ENCODE peak calls at places on chromosomes 7 and 10, in five cellular contexts. One of them, this sample, is unnamed.

GRCh38 chr7:107879400-107880035 is 11.5 kb upstream of the DLD start:
- DNase-seq in fibroblast of lung: peak
- DNase-seq in tibial nerve: peak
- DNase-seq in endothelial cell of umbilical vein: peak
- DNase-seq in brain microvascular endothelial cell: peak
- DNase-seq in this sample: peak

GRCh38 chr7:129952164-129952652 is 552 bp downstream of the UBE2H start:
- DNase-seq in endothelial cell of umbilical vein: peak
- DNase-seq in tibial nerve: no peak
- DNase-seq in brain microvascular endothelial cell: no peak
- DNase-seq in fibroblast of lung: no peak
- DNase-seq in this sample: peak

GRCh38 chr7:87505557-87506242 is 30.2 kb upstream of the ABCB4 start:
- DNase-seq in tibial nerve: no peak
- DNase-seq in endothelial cell of umbilical vein: no peak
- DNase-seq in fibroblast of lung: no peak
- DNase-seq in brain microvascular endothelial cell: no peak
- DNase-seq in this sample: no peak

GRCh38 chr7:33883566-33883965 is 21.8 kb upstream of the BMPER start:
- DNase-seq in tibial nerve: no peak
- DNase-seq in fibroblast of lung: no peak
- DNase-seq in endothelial cell of umbilical vein: peak
- DNase-seq in brain microvascular endothelial cell: no peak
- DNase-seq in this sample: no peak

GRCh38 chr10:3090914-3091313 is 23.6 kb downstream of the PFKP start:
- DNase-seq in fibroblast of lung: peak
- DNase-seq in tibial nerve: no peak
- DNase-seq in brain microvascular endothelial cell: no peak
- DNase-seq in endothelial cell of umbilical vein: peak
- DNase-seq in this sample: no peak

GRCh38 chr7:99000904-99001442 is 122.6 kb downstream of the TRRAP start:
- DNase-seq in endothelial cell of umbilical vein: no peak
- DNase-seq in fibroblast of lung: peak
- DNase-seq in brain microvascular endothelial cell: no peak
- DNase-seq in tibial nerve: no peak
- DNase-seq in this sample: no peak

GRCh38 chr10:116770281-116770680 is 27.9 kb upstream of the HSPA12A start:
- DNase-seq in tibial nerve: no peak
- DNase-seq in brain microvascular endothelial cell: no peak
- DNase-seq in endothelial cell of umbilical vein: no peak
- DNase-seq in fibroblast of lung: no peak
- DNase-seq in this sample: no peak

GRCh38 chr7:142301923-142302550 is 44.2 kb upstream of the PRSS58 start:
- DNase-seq in tibial nerve: no peak
- DNase-seq in endothelial cell of umbilical vein: no peak
- DNase-seq in fibroblast of lung: peak
- DNase-seq in brain microvascular endothelial cell: no peak
- DNase-seq in this sample: peak

GRCh38 chr10:67629461-67629971 is 66.5 kb downstream of the CTNNA3 start:
- DNase-seq in endothelial cell of umbilical vein: peak
- DNase-seq in tibial nerve: no peak
- DNase-seq in fibroblast of lung: peak
- DNase-seq in brain microvascular endothelial cell: peak
- DNase-seq in this sample: no peak

GRCh38 chr7:7183061-7183832 is 903 bp downstream of the C1GALT1 start:
- DNase-seq in tibial nerve: no peak
- DNase-seq in endothelial cell of umbilical vein: peak
- DNase-seq in brain microvascular endothelial cell: peak
- DNase-seq in fibroblast of lung: peak
- DNase-seq in this sample: peak

GRCh38 chr10:85317827-85318226 is 989.4 kb downstream of the CCSER2 start:
- DNase-seq in endothelial cell of umbilical vein: no peak
- DNase-seq in brain microvascular endothelial cell: no peak
- DNase-seq in tibial nerve: no peak
- DNase-seq in fibroblast of lung: no peak
- DNase-seq in this sample: no peak

GRCh38 chr7:137976700-137977099 is 25.2 kb downstream of the CREB3L2 start:
- DNase-seq in tibial nerve: no peak
- DNase-seq in brain microvascular endothelial cell: no peak
- DNase-seq in fibroblast of lung: no peak
- DNase-seq in endothelial cell of umbilical vein: no peak
- DNase-seq in this sample: no peak

GRCh38 chr10:5480162-5480931 is 19.0 kb downstream of the CALML5 start:
- DNase-seq in fibroblast of lung: no peak
- DNase-seq in endothelial cell of umbilical vein: no peak
- DNase-seq in tibial nerve: no peak
- DNase-seq in brain microvascular endothelial cell: no peak
- DNase-seq in this sample: no peak

GRCh38 chr7:80411621-80412020 is 100.2 kb downstream of the GNAT3 start:
- DNase-seq in fibroblast of lung: no peak
- DNase-seq in tibial nerve: no peak
- DNase-seq in brain microvascular endothelial cell: no peak
- DNase-seq in endothelial cell of umbilical vein: no peak
- DNase-seq in this sample: no peak

GRCh38 chr7:4682621-4683042 is 537 bp downstream of the FOXK1 start:
- DNase-seq in brain microvascular endothelial cell: no peak
- DNase-seq in fibroblast of lung: peak
- DNase-seq in endothelial cell of umbilical vein: peak
- DNase-seq in tibial nerve: no peak
- DNase-seq in this sample: peak

GRCh38 chr7:136709876-136710275 is 158.6 kb upstream of the CHRM2 start:
- DNase-seq in brain microvascular endothelial cell: no peak
- DNase-seq in fibroblast of lung: no peak
- DNase-seq in endothelial cell of umbilical vein: no peak
- DNase-seq in tibial nerve: no peak
- DNase-seq in this sample: no peak

GRCh38 chr10:22683995-22684305 is 30.4 kb downstream of the PIP4K2A start:
- DNase-seq in tibial nerve: no peak
- DNase-seq in fibroblast of lung: no peak
- DNase-seq in endothelial cell of umbilical vein: no peak
- DNase-seq in brain microvascular endothelial cell: no peak
- DNase-seq in this sample: no peak

GRCh38 chr10:131134001-131134576 is 177.4 kb downstream of the TCERG1L start:
- DNase-seq in brain microvascular endothelial cell: no peak
- DNase-seq in endothelial cell of umbilical vein: no peak
- DNase-seq in tibial nerve: no peak
- DNase-seq in fibroblast of lung: no peak
- DNase-seq in this sample: no peak

GRCh38 chr7:99267530-99268360 is 4.9 kb upstream of the MYH16 start:
- DNase-seq in tibial nerve: no peak
- DNase-seq in fibroblast of lung: peak
- DNase-seq in brain microvascular endothelial cell: peak
- DNase-seq in endothelial cell of umbilical vein: peak
- DNase-seq in this sample: no peak

GRCh38 chr7:16675277-16675676 is 29.3 kb downstream of the BZW2 start:
- DNase-seq in tibial nerve: no peak
- DNase-seq in brain microvascular endothelial cell: no peak
- DNase-seq in endothelial cell of umbilical vein: no peak
- DNase-seq in fibroblast of lung: no peak
- DNase-seq in this sample: no peak

GRCh38 chr10:64648915-64649314 is 1127.7 kb downstream of the REEP3 start:
- DNase-seq in endothelial cell of umbilical vein: no peak
- DNase-seq in tibial nerve: peak
- DNase-seq in fibroblast of lung: no peak
- DNase-seq in brain microvascular endothelial cell: no peak
- DNase-seq in this sample: no peak

GRCh38 chr7:105387621-105388372 is 924 bp downstream of the SRPK2 start:
- DNase-seq in brain microvascular endothelial cell: peak
- DNase-seq in tibial nerve: peak
- DNase-seq in endothelial cell of umbilical vein: peak
- DNase-seq in fibroblast of lung: peak
- DNase-seq in this sample: peak

GRCh38 chr10:70566515-70567290 is 35.8 kb downstream of the PRF1 start:
- DNase-seq in endothelial cell of umbilical vein: no peak
- DNase-seq in tibial nerve: no peak
- DNase-seq in brain microvascular endothelial cell: no peak
- DNase-seq in fibroblast of lung: no peak
- DNase-seq in this sample: no peak

GRCh38 chr10:70564113-70564725 is 38.3 kb downstream of the PRF1 start:
- DNase-seq in fibroblast of lung: no peak
- DNase-seq in tibial nerve: no peak
- DNase-seq in brain microvascular endothelial cell: no peak
- DNase-seq in endothelial cell of umbilical vein: no peak
- DNase-seq in this sample: no peak

GRCh38 chr10:70563230-70563629 is 39.3 kb downstream of the PRF1 start:
- DNase-seq in brain microvascular endothelial cell: no peak
- DNase-seq in tibial nerve: no peak
- DNase-seq in endothelial cell of umbilical vein: no peak
- DNase-seq in fibroblast of lung: no peak
- DNase-seq in this sample: no peak

GRCh38 chr10:70565556-70566514 is 36.7 kb downstream of the PRF1 start:
- DNase-seq in tibial nerve: no peak
- DNase-seq in endothelial cell of umbilical vein: no peak
- DNase-seq in brain microvascular endothelial cell: no peak
- DNase-seq in fibroblast of lung: no peak
- DNase-seq in this sample: no peak

DNA sequence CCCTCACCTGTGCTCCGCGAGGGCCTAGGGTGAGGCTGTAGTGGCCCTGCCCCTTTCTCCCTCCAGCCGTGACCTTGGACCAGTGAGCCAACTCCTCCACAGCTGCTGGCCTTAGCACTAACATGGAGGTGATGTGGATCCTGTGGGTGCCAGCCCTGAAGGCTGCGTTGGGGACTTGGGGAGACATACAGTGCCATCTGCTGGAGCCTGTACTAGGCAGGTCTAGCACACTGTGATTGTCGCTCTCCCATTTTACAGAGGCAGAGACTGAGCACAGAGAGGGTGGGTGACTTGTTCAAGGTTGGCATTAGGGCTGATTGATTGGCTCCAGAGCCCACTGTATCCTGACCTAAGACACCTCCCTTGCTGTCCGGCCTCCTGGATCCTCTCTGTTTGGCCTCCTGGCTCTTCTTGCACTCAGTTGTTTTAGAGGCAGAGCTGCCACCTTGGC is 37.6 kb downstream of the PRF1 start:
- DNase-seq in endothelial cell of umbilical vein: no peak
- DNase-seq in fibroblast of lung: no peak
- DNase-seq in tibial nerve: no peak
- DNase-seq in brain microvascular endothelial cell: no peak
- DNase-seq in this sample: no peak
- TF ChIP-seq CTCF in endothelial cell of umbilical vein: no peak
- TF ChIP-seq CTCF in fibroblast of lung: no peak
- TF ChIP-seq CTCF in tibial nerve: no peak
- TF ChIP-seq CTCF in brain microvascular endothelial cell: peak
- TF ChIP-seq CTCF in this sample: peak

DNA sequence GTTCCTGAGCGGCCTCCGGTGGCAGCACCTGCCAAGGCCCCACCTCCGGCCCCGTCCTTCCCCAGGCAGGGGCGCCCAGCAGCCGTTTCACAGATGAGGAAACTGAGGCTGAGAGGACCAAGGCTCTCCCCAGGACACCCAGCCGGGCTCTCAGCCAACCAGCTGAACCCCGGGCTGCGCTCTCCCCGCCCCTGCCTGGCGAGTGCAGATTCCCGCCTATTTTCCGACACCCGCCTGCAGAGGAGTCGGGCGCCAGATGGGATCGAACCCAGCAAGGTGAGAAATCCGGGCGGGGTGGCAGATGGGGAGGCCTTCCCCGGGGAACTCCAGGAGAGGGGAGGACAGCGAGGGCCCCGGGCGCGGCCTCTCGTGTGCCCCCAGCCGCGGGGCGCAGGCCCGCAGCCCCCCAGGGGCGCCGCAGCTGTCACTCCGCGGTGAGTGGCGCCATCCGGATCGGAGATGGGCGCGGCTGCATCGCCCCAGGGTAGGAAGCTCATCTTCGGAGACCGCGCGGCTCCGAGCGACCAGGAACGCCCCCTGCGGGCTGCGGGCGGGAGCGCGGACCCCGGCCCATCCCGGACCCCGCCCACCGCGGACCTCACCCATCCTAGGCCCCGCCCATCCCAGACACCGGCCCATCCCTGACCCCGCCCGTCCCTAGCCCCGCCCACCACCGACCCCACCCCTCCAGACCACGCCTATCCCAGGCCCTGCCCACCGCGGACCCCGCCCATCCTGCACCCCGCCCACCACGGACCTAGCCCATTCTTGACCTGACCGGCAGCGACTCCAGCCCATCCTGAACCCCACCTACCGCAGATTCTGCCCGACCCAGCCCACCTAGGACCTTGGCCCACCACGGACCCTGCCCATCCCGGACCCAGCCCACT is 90.3 kb downstream of the MICALL2 start:
- DNase-seq in endothelial cell of umbilical vein: peak
- DNase-seq in brain microvascular endothelial cell: no peak
- DNase-seq in tibial nerve: no peak
- DNase-seq in fibroblast of lung: no peak
- DNase-seq in this sample: peak
- TF ChIP-seq CTCF in endothelial cell of umbilical vein: peak
- TF ChIP-seq CTCF in brain microvascular endothelial cell: no peak
- TF ChIP-seq CTCF in tibial nerve: no peak
- TF ChIP-seq CTCF in fibroblast of lung: no peak
- TF ChIP-seq CTCF in this sample: no peak

GRCh38 chr7:82481499-82482097 is 38.0 kb upstream of the CACNA2D1 start:
- DNase-seq in endothelial cell of umbilical vein: peak
- DNase-seq in fibroblast of lung: peak
- DNase-seq in tibial nerve: no peak
- DNase-seq in brain microvascular endothelial cell: no peak
- DNase-seq in this sample: peak
- TF ChIP-seq CTCF in endothelial cell of umbilical vein: peak
- TF ChIP-seq CTCF in fibroblast of lung: peak
- TF ChIP-seq CTCF in tibial nerve: peak
- TF ChIP-seq CTCF in brain microvascular endothelial cell: peak
- TF ChIP-seq CTCF in this sample: peak

GRCh38 chr7:75878769-75879596 is at the start of gene RHBDD2:
- DNase-seq in fibroblast of lung: peak
- DNase-seq in tibial nerve: peak
- DNase-seq in brain microvascular endothelial cell: peak
- DNase-seq in endothelial cell of umbilical vein: peak
- DNase-seq in this sample: peak
- TF ChIP-seq CTCF in fibroblast of lung: peak
- TF ChIP-seq CTCF in tibial nerve: peak
- TF ChIP-seq CTCF in brain microvascular endothelial cell: no peak
- TF ChIP-seq CTCF in endothelial cell of umbilical vein: peak
- TF ChIP-seq CTCF in this sample: no peak

GRCh38 chr10:109173910-109174309 is 749.4 kb downstream of the XPNPEP1 start:
- DNase-seq in fibroblast of lung: no peak
- DNase-seq in tibial nerve: no peak
- DNase-seq in endothelial cell of umbilical vein: no peak
- DNase-seq in brain microvascular endothelial cell: no peak
- DNase-seq in this sample: no peak
- TF ChIP-seq CTCF in fibroblast of lung: no peak
- TF ChIP-seq CTCF in tibial nerve: no peak
- TF ChIP-seq CTCF in endothelial cell of umbilical vein: no peak
- TF ChIP-seq CTCF in brain microvascular endothelial cell: no peak
- TF ChIP-seq CTCF in this sample: no peak

This sample was measured in GM10248.